ENCODE peak calls at places on chromosomes 11 and 22, in seven cellular contexts. H, I, E, A, S, Q and U are unnamed samples.
A peak's percentile ranks its signal among the peaks of the same experiment; 100 is the strongest.

GRCh38 chr11:121652982-121653381 is 200.2 kb upstream of the SORL1-AS1 start:
- DNase-seq in I (no peak), E (no peak), A (no peak), H (no peak), S (no peak), Q (peak; percentile 46), U (no peak)

GRCh38 chr22:33841281-33842005 is 78.8 kb downstream of the LARGE1 start:
- DNase-seq in H (no peak), E (no peak), A (no peak), Q (no peak), I (no peak), S (no peak), U (no peak)

GRCh38 chr11:47415091-47415854 is 6.9 kb downstream of the SLC39A13 start:
- DNase-seq in S (no peak), I (no peak), H (no peak), Q (no peak), E (no peak), A (no peak), U (no peak)

GRCh38 chr22:29457730-29458129 is 19.3 kb downstream of the RFPL1 start:
- DNase-seq in Q (peak; percentile 45), A (no peak), S (peak; percentile 33), H (no peak), E (no peak), I (no peak), U (peak; percentile 24)

GRCh38 chr11:58616594-58616993 is 5.9 kb upstream of the CNTF start:
- DNase-seq in Q (peak; percentile 23), A (peak; percentile 73), E (peak; percentile 34), H (no peak), S (peak; percentile 69), I (no peak), U (no peak)

GRCh38 chr11:121071456-121072236 is 29.4 kb upstream of the TECTA start:
- DNase-seq in I (no peak), H (no peak), S (no peak), A (no peak), E (no peak), Q (no peak), U (no peak)

GRCh38 chr11:108857382-108857781 is 192.5 kb downstream of the DDX10 start:
- DNase-seq in I (no peak), H (no peak), Q (no peak), A (no peak), S (no peak), E (no peak), U (no peak)

GRCh38 chr11:73795925-73796632 is 8.4 kb downstream of the MRPL48 start:
- DNase-seq in A (no peak), Q (no peak), E (no peak), S (no peak), H (no peak), I (no peak), U (no peak)

GRCh38 chr11:1462576-1462975 is 24.0 kb downstream of the MOB2 start:
- DNase-seq in H (no peak), S (no peak), I (no peak), A (no peak), E (no peak), Q (no peak), U (no peak)

GRCh38 chr11:95505927-95506426 is 275.0 kb upstream of the SESN3 start:
- DNase-seq in I (no peak), A (no peak), E (no peak), Q (no peak), H (no peak), S (peak; percentile 74), U (no peak)

GRCh38 chr11:47105974-47106373 is 70.7 kb downstream of the ARFGAP2 start:
- DNase-seq in I (no peak), E (no peak), Q (peak; percentile 40), A (no peak), H (no peak), S (no peak), U (peak; percentile 77)

GRCh38 chr22:33579448-33580093 is 340.7 kb downstream of the LARGE1 start:
- DNase-seq in E (peak; percentile 36), A (peak; percentile 73), H (peak; percentile 50), Q (peak; percentile 71), S (peak; percentile 28), I (peak; percentile 70), U (peak; percentile 81)

GRCh38 chr11:126838779-126839178 is 161.8 kb downstream of the KIRREL3 start:
- DNase-seq in E (no peak), H (no peak), S (no peak), A (no peak), I (no peak), Q (no peak), U (no peak)

GRCh38 chr22:30516273-30516672 is 10.8 kb upstream of the SEC14L4 start:
- DNase-seq in Q (no peak), I (no peak), H (no peak), S (no peak), E (no peak), A (no peak), U (no peak)

GRCh38 chr11:44065851-44066731 is at the start of gene ACCS:
- DNase-seq in H (peak; percentile 93), S (peak; percentile 71), E (peak; percentile 97), A (peak; percentile 98), I (peak; percentile 97), Q (peak; percentile 97), U (peak; percentile 96)

GRCh38 chr22:35608088-35608487 is 9.0 kb downstream of the MB start:
- DNase-seq in H (no peak), I (no peak), A (no peak), Q (no peak), E (no peak), S (no peak), U (no peak)

GRCh38 chr11:33531743-33532181 is 168.9 kb downstream of the C11orf91 start:
- DNase-seq in A (no peak), H (no peak), I (no peak), S (no peak), Q (no peak), E (no peak), U (no peak)

GRCh38 chr11:93221539-93221938 is 23.7 kb upstream of the SLC36A4 start:
- DNase-seq in H (no peak), Q (peak; percentile 11), S (no peak), A (no peak), I (no peak), E (no peak), U (peak; percentile 39)

GRCh38 chr11:69089258-69089657 is 40.5 kb downstream of the TPCN2 start:
- DNase-seq in S (peak; percentile 56), E (peak; percentile 33), H (no peak), I (no peak), Q (no peak), A (peak; percentile 82), U (no peak)

GRCh38 chr11:60594998-60595637 is 79.9 kb downstream of the MS4A13 start:
- DNase-seq in I (no peak), H (no peak), A (no peak), E (peak; percentile 13), Q (peak; percentile 43), S (no peak), U (no peak)

DNA sequence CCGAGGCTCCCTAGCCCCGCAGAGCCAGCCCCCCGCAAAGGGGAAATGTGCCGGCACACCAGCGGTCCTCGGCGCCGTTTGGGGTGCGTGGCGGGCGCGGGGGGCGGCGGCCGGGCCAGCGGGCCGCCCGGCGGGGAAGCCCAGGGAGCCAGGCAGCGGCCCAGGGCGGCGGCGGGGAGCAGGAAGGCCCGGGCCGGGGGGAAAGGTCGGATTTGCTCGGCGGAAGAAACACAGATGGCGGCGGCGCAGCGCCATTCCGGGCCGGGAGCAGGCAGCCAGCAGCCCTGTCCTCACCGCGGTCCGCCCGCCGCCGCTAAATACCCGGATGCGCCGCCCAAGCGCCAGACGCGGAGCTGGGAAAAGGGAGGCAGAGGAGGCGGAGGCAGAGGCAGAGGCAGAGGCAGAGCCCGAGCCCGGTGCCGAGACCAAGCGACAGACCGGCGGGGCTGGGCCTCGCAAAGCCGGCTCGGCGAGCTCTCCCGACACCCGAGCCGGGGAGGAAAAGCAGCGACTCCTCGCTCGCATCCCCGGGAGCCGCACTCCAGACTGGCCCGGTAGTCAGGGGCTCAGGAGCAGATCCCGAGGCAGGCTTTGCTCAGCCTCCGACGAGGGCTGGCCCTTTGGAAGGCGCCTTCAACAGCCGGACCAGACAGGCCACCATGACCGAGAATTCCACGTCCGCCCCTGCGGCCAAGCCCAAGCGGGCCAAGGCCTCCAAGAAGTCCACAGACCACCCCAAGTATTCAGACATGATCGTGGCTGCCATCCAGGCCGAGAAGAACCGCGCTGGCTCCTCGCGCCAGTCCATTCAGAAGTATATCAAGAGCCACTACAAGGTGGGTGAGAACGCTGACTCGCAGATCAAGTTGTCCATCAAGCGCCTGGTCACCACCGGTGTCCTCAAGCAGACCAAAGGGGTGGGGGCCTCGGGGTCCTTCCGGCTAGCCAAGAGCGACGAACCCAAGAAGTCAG is 2.6 kb upstream of the GCAT start:
- DNase-seq in Q (peak; percentile 92), H (peak; percentile 85), S (peak; percentile 79), A (peak; percentile 96), E (peak; percentile 87), I (peak; percentile 45), U (peak; percentile 93)
- H3K9me3 ChIP-seq in Q (no peaks in the 10 kb centered on the region), H (no peaks in the 10 kb centered on the region), S (no peaks in the 10 kb centered on the region), A (no peaks in the 10 kb centered on the region), E (no peaks in the 10 kb centered on the region), I (no peaks in the 10 kb centered on the region), U (no peaks in the 10 kb centered on the region)

DNA sequence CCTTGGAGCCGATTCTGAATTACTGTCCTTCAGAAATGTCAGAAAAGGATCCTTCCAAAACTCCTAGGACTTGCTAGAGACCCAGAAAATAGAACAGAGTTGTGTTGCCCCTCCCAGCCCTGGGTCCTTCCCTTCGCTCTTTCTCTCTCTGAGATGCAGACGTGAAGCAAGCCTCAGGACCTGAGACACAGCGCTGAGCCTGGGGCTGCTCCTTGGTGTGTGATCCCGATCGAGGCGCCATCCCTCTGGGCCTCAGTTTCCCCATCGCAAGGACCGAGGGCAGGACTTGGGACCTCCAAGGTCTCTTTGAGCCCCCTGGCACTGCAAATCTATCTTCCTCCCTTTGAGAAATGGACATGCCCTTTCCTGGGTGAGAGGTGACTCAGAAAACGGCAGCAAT is 533.5 kb downstream of the TBC1D22A start:
- DNase-seq in S (no peak), I (no peak), H (no peak), E (peak; percentile 3), Q (no peak), A (no peak), U (no peak)
- H3K9me3 ChIP-seq in S (peaks cover 52% of the 10 kb centered on the region), I (no peaks in the 10 kb centered on the region), H (no peaks in the 10 kb centered on the region), E (no peaks in the 10 kb centered on the region), Q (no peaks in the 10 kb centered on the region), A (no peaks in the 10 kb centered on the region), U (no peaks in the 10 kb centered on the region)

DNA sequence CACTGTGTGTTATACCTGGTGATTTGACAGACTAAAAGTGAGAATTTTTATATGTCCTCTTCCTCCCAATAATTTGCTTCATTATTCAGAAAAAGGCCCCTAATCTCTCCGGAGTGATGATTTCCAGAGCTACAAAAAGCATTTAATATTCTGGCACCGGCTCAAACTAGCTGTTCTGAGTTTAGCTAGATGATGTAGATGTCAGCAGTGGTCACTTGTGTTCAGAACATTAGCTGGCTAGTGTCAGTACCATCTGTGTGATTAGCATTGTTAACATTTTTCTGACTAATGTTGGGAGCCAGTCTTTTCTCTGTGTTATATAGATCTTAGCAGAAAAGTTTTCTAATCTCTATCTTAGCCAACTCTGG is 68.7 kb upstream of the RRM1 start:
- DNase-seq in H (no peak), S (no peak), Q (no peak), A (no peak), E (peak; percentile 41), I (no peak), U (no peak)
- H3K9me3 ChIP-seq in H (no peaks in the 10 kb centered on the region), S (peaks cover 2% of the 10 kb centered on the region), Q (no peaks in the 10 kb centered on the region), A (no peaks in the 10 kb centered on the region), E (no peaks in the 10 kb centered on the region), I (no peaks in the 10 kb centered on the region), U (no peaks in the 10 kb centered on the region)

GRCh38 chr11:39461065-39461464 is 1998.4 kb downstream of the LRRC4C start:
- DNase-seq in E (no peak), H (no peak), S (no peak), A (no peak), I (no peak), Q (no peak), U (no peak)

GRCh38 chr11:39458481-39458880 is 2001.0 kb downstream of the LRRC4C start:
- DNase-seq in A (no peak), H (no peak), S (no peak), E (no peak), I (no peak), Q (no peak), U (no peak)

GRCh38 chr11:39459606-39460005 is 1999.8 kb downstream of the LRRC4C start:
- DNase-seq in A (no peak), E (no peak), H (no peak), S (no peak), Q (no peak), I (no peak), U (no peak)
- H3K9me3 ChIP-seq in A (no peaks in the 10 kb centered on the region), E (no peaks in the 10 kb centered on the region), H (no peaks in the 10 kb centered on the region), S (peaks cover 5% of the 10 kb centered on the region), Q (no peaks in the 10 kb centered on the region), I (no peaks in the 10 kb centered on the region), U (no peaks in the 10 kb centered on the region)